ENCODE peak calls at places on chromosomes 11 and 22, in nine cellular contexts. V, K, I, Z, Q, D, X, B and H are unnamed samples. For H3K27me3, the result is how much of the 10 kb centered on the place peaks cover.

GRCh38 chr11:47179655-47179991 is 2.9 kb upstream of the ARFGAP2 start:
- DNase-seq in V (no peak), K (peak), I (no peak), Z (peak), Q (peak), D (peak), X (peak), B (peak), H (peak)

GRCh38 chr11:33942954-33943353 is 51.1 kb upstream of the LMO2 start:
- DNase-seq in V (no peak), K (no peak), I (no peak), Z (no peak), Q (peak), D (no peak), X (no peak), B (peak), H (no peak)

GRCh38 chr11:78419327-78419726 is 1.7 kb upstream of the GAB2 start:
- DNase-seq in V (peak), K (no peak), I (no peak), Z (no peak), Q (peak), D (no peak), X (no peak), B (peak), H (no peak)

GRCh38 chr22:46063861-46064235 is 86.5 kb upstream of the PPARA start:
- DNase-seq in V (no peak), K (no peak), I (no peak), Z (no peak), Q (no peak), D (peak), X (no peak), B (no peak), H (no peak)

GRCh38 chr22:39188809-39189208 is 36.3 kb upstream of the CBX7 start:
- DNase-seq in V (peak), K (no peak), I (peak), Z (no peak), Q (no peak), D (no peak), X (no peak), B (no peak), H (no peak)

GRCh38 chr22:37065149-37065548 is 13.6 kb downstream of the KCTD17 start:
- DNase-seq in V (no peak), K (no peak), I (no peak), Z (no peak), Q (no peak), D (no peak), X (no peak), B (no peak), H (no peak)

GRCh38 chr11:112029460-112029859 is 4.3 kb downstream of the DLAT start:
- DNase-seq in V (no peak), K (no peak), I (no peak), Z (no peak), Q (no peak), D (no peak), X (no peak), B (no peak), H (no peak)

GRCh38 chr11:12164061-12165014 is 53.9 kb downstream of the MICAL2 start:
- DNase-seq in V (no peak), K (no peak), I (no peak), Z (no peak), Q (peak), D (peak), X (no peak), B (peak), H (no peak)

GRCh38 chr11:19259487-19260345 is 19.0 kb upstream of the E2F8 start:
- DNase-seq in V (peak), K (peak), I (no peak), Z (peak), Q (peak), D (peak), X (peak), B (peak), H (peak)

GRCh38 chr11:16505481-16505880 is 149.1 kb upstream of the SOX6 start:
- DNase-seq in V (no peak), K (no peak), I (no peak), Z (no peak), Q (no peak), D (peak), X (no peak), B (no peak), H (no peak)

GRCh38 chr11:30150425-30150824 is 80.4 kb upstream of the FSHB start:
- DNase-seq in V (no peak), K (no peak), I (no peak), Z (no peak), Q (no peak), D (no peak), X (no peak), B (no peak), H (no peak)

GRCh38 chr22:17910561-17911311 is 113.6 kb downstream of the MICAL3 start:
- DNase-seq in V (no peak), K (peak), I (no peak), Z (no peak), Q (peak), D (peak), X (no peak), B (peak), H (peak)

GRCh38 chr11:19992162-19992561 is 168.1 kb downstream of the DBX1 start:
- DNase-seq in V (no peak), K (peak), I (no peak), Z (no peak), Q (no peak), D (no peak), X (no peak), B (no peak), H (no peak)

GRCh38 chr11:102421262-102421661 is 31.3 kb downstream of the TMEM123 start:
- DNase-seq in V (no peak), K (no peak), I (no peak), Z (peak), Q (no peak), D (no peak), X (no peak), B (no peak), H (no peak)

GRCh38 chr11:61888043-61888442 is 3.3 kb downstream of the FADS3 start:
- DNase-seq in V (peak), K (no peak), I (peak), Z (no peak), Q (peak), D (peak), X (no peak), B (peak), H (no peak)

GRCh38 chr11:125129316-125129990 is 18.0 kb upstream of the TMEM218 start:
- DNase-seq in V (no peak), K (no peak), I (no peak), Z (no peak), Q (no peak), D (no peak), X (no peak), B (no peak), H (peak)

GRCh38 chr11:46176421-46176820 is 55.2 kb upstream of the PHF21A start:
- DNase-seq in V (no peak), K (no peak), I (no peak), Z (no peak), Q (no peak), D (no peak), X (no peak), B (no peak), H (no peak)

GRCh38 chr11:87061766-87062165 is 24.0 kb downstream of the TMEM135 start:
- DNase-seq in V (no peak), K (no peak), I (no peak), Z (no peak), Q (no peak), D (no peak), X (no peak), B (no peak), H (no peak)

GRCh38 chr22:46025225-46025972 is 48.4 kb upstream of the WNT7B start:
- DNase-seq in V (peak), K (no peak), I (no peak), Z (no peak), Q (no peak), D (peak), X (no peak), B (no peak), H (no peak)

GRCh38 chr22:17816649-17817048 is 42.4 kb upstream of the BID start:
- DNase-seq in V (no peak), K (no peak), I (no peak), Z (no peak), Q (no peak), D (no peak), X (no peak), B (no peak), H (no peak)

GRCh38 chr22:34842630-34843029 is 223.3 kb upstream of the ISX start:
- DNase-seq in V (no peak), K (no peak), I (no peak), Z (no peak), Q (no peak), D (peak), X (no peak), B (no peak), H (peak)

GRCh38 chr22:28883917-28884753 is 763 bp downstream of the ZNRF3 start:
- DNase-seq in V (peak), K (peak), I (no peak), Z (peak), Q (peak), D (peak), X (peak), B (peak), H (peak)

GRCh38 chr22:32788884-32789624 is 12.5 kb upstream of the TIMP3 start:
- DNase-seq in V (peak), K (no peak), I (no peak), Z (no peak), Q (peak), D (no peak), X (no peak), B (no peak), H (no peak)

GRCh38 chr11:20253796-20254195 is 93.5 kb upstream of the DBX1 start:
- DNase-seq in V (no peak), K (peak), I (no peak), Z (no peak), Q (no peak), D (no peak), X (no peak), B (no peak), H (no peak)

GRCh38 chr11:625636-626319 is 1.0 kb upstream of the CDHR5 start:
- DNase-seq in V (no peak), K (no peak), I (peak), Z (no peak), Q (no peak), D (peak), X (no peak), B (no peak), H (peak)

GRCh38 chr11:32331098-32331497 is 104.2 kb downstream of the WT1 start:
- DNase-seq in V (no peak), K (no peak), I (no peak), Z (no peak), Q (no peak), D (no peak), X (no peak), B (no peak), H (no peak)

GRCh38 chr11:120168108-120168959 is 30.4 kb upstream of the TRIM29 start:
- DNase-seq in V (no peak), K (no peak), I (no peak), Z (no peak), Q (peak), D (no peak), X (no peak), B (no peak), H (no peak)

GRCh38 chr11:19651654-19652053 is 61.0 kb upstream of the NAV2 start:
- DNase-seq in V (no peak), K (no peak), I (no peak), Z (no peak), Q (peak), D (no peak), X (no peak), B (no peak), H (no peak)

GRCh38 chr11:71251761-71252433 is 480 bp downstream of the SHANK2 start:
- DNase-seq in V (no peak), K (no peak), I (no peak), Z (no peak), Q (no peak), D (peak), X (peak), B (no peak), H (peak)
- H3K27me3 ChIP-seq in V (half or more), K (half or more), I (under half), Z (under half), Q (under half), D (half or more), X (half or more), B (under half), H (under half)

GRCh38 chr11:133956650-133957633 is at the start of gene IGSF9B:
- DNase-seq in V (peak), K (peak), I (peak), Z (peak), Q (peak), D (peak), X (peak), B (peak), H (peak)

GRCh38 chr11:133955945-133956421 is 785 bp downstream of the IGSF9B start:
- DNase-seq in V (no peak), K (no peak), I (no peak), Z (no peak), Q (no peak), D (peak), X (no peak), B (no peak), H (no peak)

GRCh38 chr11:133953571-133953970 is 3.2 kb downstream of the IGSF9B start:
- DNase-seq in V (no peak), K (no peak), I (no peak), Z (no peak), Q (no peak), D (no peak), X (no peak), B (no peak), H (no peak)

GRCh38 chr11:133953999-133954398 is 2.8 kb downstream of the IGSF9B start:
- DNase-seq in V (no peak), K (no peak), I (no peak), Z (no peak), Q (no peak), D (no peak), X (no peak), B (no peak), H (no peak)

DNA sequence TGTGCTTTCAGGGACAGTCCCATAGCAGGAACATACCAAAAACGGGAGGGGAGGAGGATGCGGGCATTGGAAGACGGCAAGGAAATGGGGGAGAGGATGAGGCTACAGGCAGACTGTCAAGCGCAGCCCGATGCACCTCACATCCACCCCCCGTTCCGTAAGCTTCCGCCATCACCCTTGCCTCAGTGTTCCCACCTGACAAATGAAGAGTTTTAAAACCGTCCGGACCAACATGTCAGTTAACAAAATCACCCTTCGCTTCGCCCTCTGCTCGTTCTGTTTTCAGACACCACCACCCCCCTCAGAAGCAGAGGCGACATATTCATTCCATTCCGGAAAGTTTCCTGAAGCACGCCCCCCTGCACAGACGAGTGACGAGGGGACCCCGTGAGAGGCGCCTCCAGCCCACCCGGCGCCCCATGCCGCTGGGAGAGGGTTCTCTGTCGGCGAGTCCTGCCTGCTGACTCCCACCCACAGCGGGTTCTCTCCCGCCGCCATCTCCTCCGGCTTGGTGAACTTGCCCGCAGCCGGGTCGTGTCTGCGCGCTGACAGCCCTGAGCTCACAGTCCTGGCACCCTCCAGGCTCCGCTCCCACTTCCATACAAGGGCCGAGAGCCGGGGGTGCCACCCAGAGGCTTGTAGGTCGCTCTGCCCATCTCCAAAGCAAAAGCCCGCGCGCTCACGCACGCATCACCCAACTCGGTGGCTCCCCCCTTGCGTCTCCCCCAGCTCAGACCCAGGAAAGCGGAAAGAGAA is 1.5 kb downstream of the IGSF9B start:
- DNase-seq in V (no peak), K (no peak), I (no peak), Z (peak), Q (no peak), D (peak), X (no peak), B (no peak), H (no peak)
- H3K4me3 ChIP-seq in V (peak), K (no peak), I (peak), Z (peak), Q (no peak), D (peak), X (peak), B (no peak), H (peak)

DNA sequence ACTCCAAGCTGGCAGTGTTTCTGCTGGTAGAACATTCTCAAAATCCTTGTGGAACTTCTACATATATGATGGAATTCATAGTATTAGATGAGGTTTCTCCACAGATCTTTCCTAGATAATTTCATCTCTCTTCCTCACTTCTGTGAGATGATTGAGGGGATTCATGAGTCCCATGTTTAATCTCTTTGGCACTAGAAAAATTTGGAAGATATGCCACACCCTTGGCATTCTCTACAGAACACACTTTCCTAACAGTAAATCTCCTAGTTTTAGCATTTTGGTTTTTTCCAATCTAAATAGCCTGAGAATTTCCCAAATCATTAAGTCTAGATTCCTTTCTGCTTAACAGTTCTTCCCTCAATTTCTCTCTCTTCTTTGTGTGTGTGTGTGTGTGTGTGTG is 35.3 kb downstream of the MED15 start:
- DNase-seq in V (no peak), K (no peak), I (no peak), Z (no peak), Q (no peak), D (no peak), X (no peak), B (no peak), H (no peak)
- H3K27ac ChIP-seq in V (no peak), K (no peak), I (peak), Z (no peak), Q (no peak), D (no peak), X (no peak), B (no peak), H (no peak)

DNA sequence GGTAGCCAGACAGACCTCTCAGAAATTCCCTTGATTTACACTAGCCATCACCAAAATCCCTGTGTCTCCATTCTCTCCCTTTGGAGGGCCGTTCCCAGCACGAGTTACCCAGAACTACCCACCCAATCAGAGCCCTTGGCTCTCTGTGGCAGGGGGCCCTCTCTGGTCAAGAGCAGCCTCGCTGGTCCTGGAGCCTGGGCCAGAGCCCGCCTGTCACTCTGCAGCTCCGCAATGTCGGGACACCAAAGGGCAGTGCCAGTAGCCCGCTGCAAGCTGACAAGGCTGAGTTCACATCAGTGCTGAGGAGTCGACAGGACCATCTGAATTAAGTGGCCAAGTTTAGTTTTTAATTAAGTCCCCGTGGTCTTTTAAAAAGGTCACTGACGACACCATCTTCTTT is 241.6 kb downstream of the ST3GAL4 start:
- DNase-seq in V (no peak), K (no peak), I (no peak), Z (no peak), Q (no peak), D (peak), X (no peak), B (no peak), H (no peak)
- H3K27me3 ChIP-seq in V (under half), K (under half), I (under half), Z (under half), Q (under half), D (under half), X (under half), B (under half), H (under half)

GRCh38 chr11:35419713-35420333 is 465 bp upstream of the SLC1A2 start:
- DNase-seq in V (peak), K (no peak), I (no peak), Z (no peak), Q (no peak), D (peak), X (peak), B (no peak), H (peak)
- H3K4me3 ChIP-seq in V (peak), K (peak), I (peak), Z (no peak), Q (peak), D (peak), X (peak), B (peak), H (peak)

GRCh38 chr11:95916049-95916448 is 7.9 kb downstream of the MTMR2 start:
- DNase-seq in V (no peak), K (no peak), I (no peak), Z (no peak), Q (no peak), D (no peak), X (no peak), B (no peak), H (no peak)
- H3K27ac ChIP-seq in V (no peak), K (no peak), I (no peak), Z (no peak), Q (no peak), D (no peak), X (no peak), B (no peak), H (no peak)